ENCODE peak calls at places on chromosomes 1 and 21, in five cellular contexts. U, J, A, Z and W are unnamed samples.

GRCh38 chr1:76867342-76868130 is at the start of gene ST6GALNAC5:
- DNase-seq in U (no peak), J (no peak), A (no peak), Z (no peak), W (peak; percentile 59)

GRCh38 chr1:218247339-218247738 is 37.8 kb upstream of the RRP15 start:
- DNase-seq in U (no peak), J (no peak), A (no peak), Z (no peak), W (no peak)

GRCh38 chr1:28437924-28438699 is 67.7 kb upstream of the RCC1 start:
- DNase-seq in U (peak; percentile 80), J (no peak), A (no peak), Z (no peak), W (peak; percentile 91)

GRCh38 chr21:38178653-38179503 is 77.9 kb upstream of the KCNJ15 start:
- DNase-seq in U (no peak), J (no peak), A (no peak), Z (no peak), W (no peak)

GRCh38 chr1:151838491-151839412 is 868 bp downstream of the C2CD4D start:
- DNase-seq in U (no peak), J (no peak), A (no peak), Z (no peak), W (no peak)

GRCh38 chr1:101365186-101365585 is 128.4 kb downstream of the S1PR1 start:
- DNase-seq in U (no peak), J (no peak), A (no peak), Z (no peak), W (peak; percentile 21)

GRCh38 chr1:61226791-61227567 is 144.6 kb downstream of the NFIA start:
- DNase-seq in U (no peak), J (no peak), A (no peak), Z (no peak), W (peak; percentile 36)

GRCh38 chr1:28144203-28145135 is 32.0 kb downstream of the PTAFR start:
- DNase-seq in U (no peak), J (peak; percentile 91), A (no peak), Z (no peak), W (peak; percentile 45)

GRCh38 chr21:18384771-18385170 is 18.8 kb downstream of the TMPRSS15 start:
- DNase-seq in U (no peak), J (peak; percentile 64), A (no peak), Z (no peak), W (no peak)

GRCh38 chr1:37267111-37267835 is 207.1 kb upstream of the ZC3H12A start:
- DNase-seq in U (no peak), J (no peak), A (no peak), Z (no peak), W (no peak)

GRCh38 chr1:85015826-85016225 is 18.9 kb upstream of the MCOLN2 start:
- DNase-seq in U (no peak), J (no peak), A (no peak), Z (no peak), W (no peak)

GRCh38 chr21:31110430-31110829 is 72.2 kb upstream of the KRTAP19-8 start:
- DNase-seq in U (no peak), J (no peak), A (no peak), Z (peak; percentile 33), W (no peak)

GRCh38 chr1:63317007-63317813 is 5.2 kb upstream of the FOXD3 start:
- DNase-seq in U (peak; percentile 85), J (peak; percentile 86), A (no peak), Z (no peak), W (peak; percentile 78)

GRCh38 chr21:35932232-35932911 is 128.0 kb downstream of the SETD4 start:
- DNase-seq in U (no peak), J (peak; percentile 88), A (no peak), Z (no peak), W (peak; percentile 53)

GRCh38 chr21:33825898-33826297 is 89.7 kb downstream of the ATP5PO start:
- DNase-seq in U (no peak), J (no peak), A (no peak), Z (no peak), W (peak; percentile 82)

GRCh38 chr1:91774520-91775203 is 111.3 kb downstream of the TGFBR3 start:
- DNase-seq in U (no peak), J (no peak), A (no peak), Z (no peak), W (peak; percentile 68)

GRCh38 chr1:94619731-94620130 is 78.2 kb upstream of the F3 start:
- DNase-seq in U (no peak), J (no peak), A (no peak), Z (no peak), W (no peak)

GRCh38 chr1:2455757-2456156 is 20.3 kb upstream of the PLCH2 start:
- DNase-seq in U (no peak), J (no peak), A (no peak), Z (no peak), W (no peak)

GRCh38 chr21:26845750-26846035 is 484 bp upstream of the ADAMTS1 start:
- DNase-seq in U (no peak), J (no peak), A (no peak), Z (peak; percentile 54), W (no peak)

GRCh38 chr1:230109871-230110667 is 43.0 kb downstream of the GALNT2 start:
- DNase-seq in U (no peak), J (no peak), A (peak; percentile 25), Z (no peak), W (no peak)

GRCh38 chr1:244813327-244813726 is 22.1 kb upstream of the COX20 start:
- DNase-seq in U (no peak), J (no peak), A (no peak), Z (no peak), W (no peak)

GRCh38 chr1:33918368-33918767 is 54.5 kb downstream of the HMGB4 start:
- DNase-seq in U (no peak), J (no peak), A (no peak), Z (no peak), W (peak; percentile 65)

GRCh38 chr1:235910357-235911299 is 43.9 kb upstream of the LYST start:
- DNase-seq in U (no peak), J (no peak), A (no peak), Z (no peak), W (peak; percentile 86)

GRCh38 chr1:93433407-93433961 is 14.4 kb upstream of the FNBP1L start:
- DNase-seq in U (peak; percentile 80), J (peak; percentile 57), A (no peak), Z (no peak), W (no peak)

GRCh38 chr1:244815600-244816099 is 19.8 kb upstream of the COX20 start:
- DNase-seq in U (no peak), J (peak; percentile 64), A (no peak), Z (no peak), W (no peak)

GRCh38 chr1:210301254-210301955 is 27.3 kb upstream of the HHAT start:
- DNase-seq in U (no peak), J (no peak), A (no peak), Z (no peak), W (peak; percentile 56)

GRCh38 chr1:115239148-115239820 is 98.8 kb downstream of the NGF start:
- DNase-seq in U (no peak), J (no peak), A (no peak), Z (no peak), W (peak; percentile 72)

GRCh38 chr1:164440222-164440621 is 118.8 kb upstream of the PBX1 start:
- DNase-seq in U (no peak), J (no peak), A (no peak), Z (peak; percentile 44), W (peak; percentile 21)

GRCh38 chr1:97647776-97648175 is 273.1 kb downstream of the DPYD start:
- DNase-seq in U (no peak), J (no peak), A (no peak), Z (no peak), W (peak; percentile 27)

GRCh38 chr1:111214086-111214801 is 13.3 kb upstream of the CHI3L2 start:
- DNase-seq in U (no peak), J (peak; percentile 94), A (no peak), Z (no peak), W (no peak)

GRCh38 chr1:94989911-94990463 is 63.1 kb upstream of the CNN3 start:
- DNase-seq in U (no peak), J (no peak), A (no peak), Z (no peak), W (no peak)

GRCh38 chr1:43477716-43478115 is 24.0 kb upstream of the HYI start:
- DNase-seq in U (no peak), J (no peak), A (no peak), Z (no peak), W (no peak)

GRCh38 chr1:51524817-51525216 is 5.8 kb upstream of the EPS15 start:
- DNase-seq in U (no peak), J (no peak), A (no peak), Z (no peak), W (no peak)

GRCh38 chr1:202283991-202284390 is 57.7 kb downstream of the UBE2T start:
- DNase-seq in U (no peak), J (no peak), A (no peak), Z (no peak), W (peak; percentile 82)

GRCh38 chr1:12524266-12524665 is 93.7 kb downstream of the DHRS3 start:
- DNase-seq in U (no peak), J (no peak), A (no peak), Z (no peak), W (no peak)

GRCh38 chr1:2943686-2944260 is 77.5 kb upstream of the ACTRT2 start:
- DNase-seq in U (peak; percentile 19), J (no peak), A (no peak), Z (no peak), W (no peak)